ENCODE peak calls at places on chromosomes 2 and 18, in four cellular contexts. X is HCT116, Y is GM23338, U is hepatocyte. H is an unnamed sample. For H3K9me2, the result is how much of the 10 kb centered on the place peaks cover.

GRCh38 chr2:100786297-100786658 is 33.7 kb upstream of the NPAS2 start:
- DNase-seq in U (no peak), Y (no peak), X (no peak), H (no peak)

GRCh38 chr2:230666885-230667712 is 45.5 kb upstream of the CAB39 start:
- DNase-seq in X (no peak), Y (no peak), U (no peak), H (no peak)

GRCh38 chr2:200599206-200599605 is 13.4 kb downstream of the AOX1 start:
- DNase-seq in X (no peak), U (no peak), Y (no peak), H (no peak)

GRCh38 chr18:59900222-59901128 is 679 bp downstream of the PMAIP1 start:
- DNase-seq in X (no peak), Y (peak), U (peak), H (peak)

GRCh38 chr2:136297312-136297711 is 179.4 kb upstream of the CXCR4 start:
- DNase-seq in U (no peak), Y (no peak), X (no peak), H (no peak)

GRCh38 chr2:48343571-48344440 is 186.1 kb upstream of the STON1 start:
- DNase-seq in X (no peak), Y (no peak), U (peak), H (no peak)

GRCh38 chr2:25559148-25559547 is 114.2 kb downstream of the DTNB start:
- DNase-seq in X (no peak), Y (no peak), U (no peak), H (no peak)

GRCh38 chr18:75784413-75784812 is 356.9 kb upstream of the SMIM21 start:
- DNase-seq in U (no peak), X (no peak), Y (no peak), H (no peak)

GRCh38 chr2:119222213-119222612 is 1.4 kb upstream of the STEAP3 start:
- DNase-seq in U (no peak), X (no peak), Y (no peak), H (no peak)

GRCh38 chr2:37322368-37322767 is 2.3 kb downstream of the PRKD3 start:
- DNase-seq in X (no peak), U (no peak), Y (no peak), H (no peak)

GRCh38 chr2:202592580-202592979 is 42.2 kb upstream of the FAM117B start:
- DNase-seq in Y (no peak), X (no peak), U (no peak), H (no peak)

GRCh38 chr18:8106603-8107002 is 502.6 kb upstream of the RAB12 start:
- DNase-seq in Y (no peak), X (no peak), U (no peak), H (no peak)

GRCh38 chr18:57533399-57533884 is 53.1 kb downstream of the FECH start:
- DNase-seq in Y (peak), X (no peak), U (no peak), H (no peak)

GRCh38 chr18:79513381-79514081 is 117.8 kb downstream of the NFATC1 start:
- DNase-seq in U (no peak), Y (no peak), X (no peak), H (no peak)

GRCh38 chr2:24822049-24822706 is 29.0 kb downstream of the CENPO start:
- DNase-seq in Y (peak), X (no peak), U (no peak), H (no peak)

GRCh38 chr2:147485210-147485851 is 359.5 kb upstream of the ACVR2A start:
- DNase-seq in Y (peak), U (no peak), X (no peak), H (no peak)

GRCh38 chr18:47118986-47119385 is 31.3 kb downstream of the HDHD2 start:
- DNase-seq in U (no peak), Y (no peak), X (no peak), H (no peak)

GRCh38 chr2:126029316-126029715 is 626.6 kb upstream of the GYPC start:
- DNase-seq in X (no peak), Y (peak), U (no peak), H (peak)

GRCh38 chr2:9703701-9704221 is 73.0 kb upstream of the YWHAQ start:
- DNase-seq in X (peak), U (peak), Y (no peak), H (no peak)

GRCh38 chr2:150538582-150539236 is 51.2 kb upstream of the RND3 start:
- DNase-seq in U (no peak), X (no peak), Y (no peak), H (no peak)

GRCh38 chr2:68365087-68365486 is at the start of gene PLEK:
- DNase-seq in U (no peak), Y (no peak), X (no peak), H (peak)

GRCh38 chr2:54546925-54547324 is 90.8 kb downstream of the SPTBN1 start:
- DNase-seq in Y (no peak), U (no peak), X (no peak), H (no peak)

GRCh38 chr2:73894877-73895276 is 2.1 kb downstream of the ACTG2 start:
- DNase-seq in U (no peak), Y (no peak), X (no peak), H (no peak)

GRCh38 chr2:137910641-137911040 is 53.6 kb upstream of the HNMT start:
- DNase-seq in Y (peak), X (peak), U (peak), H (peak)

GRCh38 chr2:71583876-71584275 is 130.5 kb downstream of the DYSF start:
- DNase-seq in X (no peak), Y (no peak), U (no peak), H (no peak)

GRCh38 chr2:240469239-240469636 is 33.8 kb downstream of the GPC1 start:
- DNase-seq in X (no peak), Y (no peak), U (peak), H (no peak)

GRCh38 chr2:240467659-240468299 is 32.3 kb downstream of the GPC1 start:
- DNase-seq in X (no peak), Y (no peak), U (peak), H (no peak)

GRCh38 chr2:240469747-240470146 is 34.3 kb downstream of the GPC1 start:
- DNase-seq in Y (no peak), U (no peak), X (no peak), H (no peak)

GRCh38 chr2:240467149-240467642 is 31.7 kb downstream of the GPC1 start:
- DNase-seq in U (peak), X (no peak), Y (no peak), H (no peak)

GRCh38 chr2:240468300-240469238 is 33.1 kb downstream of the GPC1 start:
- DNase-seq in U (peak), Y (no peak), X (no peak), H (no peak)
- H3K9me2 ChIP-seq in U (under half), Y (under half), X (under half), H (under half)

DNA sequence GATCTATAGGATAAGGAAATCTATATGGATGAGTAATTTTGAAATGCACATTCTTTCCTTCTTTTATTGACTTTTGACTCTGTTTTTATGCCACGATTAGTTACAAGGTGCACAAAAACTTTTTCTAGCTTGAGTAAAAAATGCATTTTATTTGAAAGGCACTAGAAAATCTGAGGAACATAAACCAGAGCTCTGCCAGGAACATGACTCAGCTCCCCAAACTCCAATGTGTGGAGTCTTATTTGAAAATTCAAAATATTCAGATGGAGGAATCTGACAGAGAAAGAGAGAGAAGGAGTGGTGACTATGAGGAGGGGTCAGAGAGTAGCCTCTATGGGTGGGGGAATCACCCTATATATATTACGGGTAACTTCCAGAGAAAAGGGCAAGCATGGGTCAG is 231.0 kb downstream of the DCC start:
- DNase-seq in X (no peak), U (no peak), Y (no peak), H (no peak)
- H3K27ac ChIP-seq in X (no peak), U (no peak), Y (no peak), H (no peak)

GRCh38 chr18:48871391-48872166 is 79.2 kb downstream of the SMAD7 start:
- DNase-seq in U (no peak), X (no peak), Y (no peak), H (no peak)
- H3K9me2 ChIP-seq in U (under half), X (under half), Y (under half), H (under half)

GRCh38 chr2:75657794-75658193 is 11.2 kb downstream of the MRPL19 start:
- DNase-seq in X (no peak), U (no peak), Y (no peak), H (no peak)
- H3K27ac ChIP-seq in X (no peak), U (no peak), Y (no peak), H (no peak)

DNA sequence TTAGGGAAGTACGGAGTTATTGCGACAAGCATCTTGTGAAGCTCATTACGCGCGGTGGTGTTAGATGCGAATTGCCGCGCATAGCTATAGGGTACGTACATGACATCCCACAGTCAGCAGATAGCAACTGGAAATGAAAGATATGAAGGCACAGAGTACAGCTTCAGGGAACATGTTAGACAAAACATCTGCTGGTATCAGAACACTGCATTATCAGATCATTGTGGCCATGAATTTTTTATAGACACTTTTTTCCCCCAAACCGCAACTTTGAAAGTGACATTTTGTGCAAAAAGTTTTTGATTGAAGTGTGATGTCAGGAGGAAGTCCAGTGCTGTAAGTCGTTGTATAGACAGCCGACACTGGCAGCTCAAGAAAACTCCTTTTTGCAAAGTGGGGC is 1073.2 kb upstream of the FANCL start:
- DNase-seq in X (no peak), U (no peak), Y (no peak), H (no peak)
- H3K9me2 ChIP-seq in X (under half), U (under half), Y (under half), H (under half)

GRCh38 chr2:227462463-227462951 is 9.4 kb upstream of the AGFG1 start:
- DNase-seq in Y (no peak), X (no peak), U (peak), H (peak)

GRCh38 chr2:227460079-227460485 is 11.9 kb upstream of the AGFG1 start:
- DNase-seq in Y (no peak), U (no peak), X (no peak), H (peak)

GRCh38 chr2:227462972-227463931 is 8.7 kb upstream of the AGFG1 start:
- DNase-seq in U (no peak), Y (no peak), X (no peak), H (peak)

GRCh38 chr2:227461878-227462462 is 10.0 kb upstream of the AGFG1 start:
- DNase-seq in Y (no peak), U (no peak), X (no peak), H (no peak)

GRCh38 chr2:227460833-227461232 is 11.1 kb upstream of the AGFG1 start:
- DNase-seq in Y (no peak), U (no peak), X (no peak), H (peak)
- H3K27ac ChIP-seq in Y (no peak), U (no peak), X (no peak), H (no peak)

H was measured in Karpas-422.